ENCODE peak calls at places on chromosomes 5 and 9, in nine cellular contexts. One of them, this sample, is unnamed.

GRCh38 chr9:90442738-90443137 is 199.9 kb downstream of the DIRAS2 start:
- DNase-seq in Calu3: no peak
- DNase-seq in epithelial cell of esophagus: no peak
- DNase-seq in HuH-7.5: no peak
- DNase-seq in NAMALWA: no peak
- DNase-seq in non-pigmented ciliary epithelial cell: no peak
- DNase-seq in EL: no peak
- DNase-seq in AG09309: no peak
- DNase-seq in IMR-90: no peak
- DNase-seq in this sample: no peak

GRCh38 chr9:14769235-14769580 is 46.7 kb upstream of the CER1 start:
- DNase-seq in Calu3: peak; percentile 11
- DNase-seq in epithelial cell of esophagus: peak; percentile 65
- DNase-seq in HuH-7.5: no peak
- DNase-seq in NAMALWA: peak; percentile 64
- DNase-seq in non-pigmented ciliary epithelial cell: peak; percentile 2
- DNase-seq in EL: peak; percentile 6
- DNase-seq in AG09309: no peak
- DNase-seq in IMR-90: peak; percentile 5
- DNase-seq in this sample: no peak

GRCh38 chr9:33227741-33228140 is 12.2 kb upstream of the SPINK4 start:
- DNase-seq in Calu3: no peak
- DNase-seq in epithelial cell of esophagus: peak; percentile 56
- DNase-seq in HuH-7.5: no peak
- DNase-seq in NAMALWA: no peak
- DNase-seq in non-pigmented ciliary epithelial cell: no peak
- DNase-seq in EL: no peak
- DNase-seq in AG09309: no peak
- DNase-seq in IMR-90: no peak
- DNase-seq in this sample: no peak

GRCh38 chr5:99037668-99038067 is 108.9 kb upstream of the CHD1 start:
- DNase-seq in Calu3: peak; percentile 78
- DNase-seq in epithelial cell of esophagus: peak; percentile 45
- DNase-seq in HuH-7.5: no peak
- DNase-seq in NAMALWA: no peak
- DNase-seq in non-pigmented ciliary epithelial cell: no peak
- DNase-seq in EL: peak; percentile 9
- DNase-seq in AG09309: no peak
- DNase-seq in IMR-90: no peak
- DNase-seq in this sample: peak; percentile 45

GRCh38 chr5:91474201-91474600 is 91.1 kb upstream of the ARRDC3 start:
- DNase-seq in Calu3: no peak
- DNase-seq in epithelial cell of esophagus: no peak
- DNase-seq in HuH-7.5: no peak
- DNase-seq in NAMALWA: no peak
- DNase-seq in non-pigmented ciliary epithelial cell: no peak
- DNase-seq in EL: no peak
- DNase-seq in AG09309: no peak
- DNase-seq in IMR-90: no peak
- DNase-seq in this sample: no peak

GRCh38 chr9:122144836-122145235 is 14.7 kb downstream of the NDUFA8 start:
- DNase-seq in Calu3: no peak
- DNase-seq in epithelial cell of esophagus: peak; percentile 27
- DNase-seq in HuH-7.5: no peak
- DNase-seq in NAMALWA: peak; percentile 38
- DNase-seq in non-pigmented ciliary epithelial cell: no peak
- DNase-seq in EL: no peak
- DNase-seq in AG09309: no peak
- DNase-seq in IMR-90: no peak
- DNase-seq in this sample: peak; percentile 20

GRCh38 chr9:98971168-98971914 is 27.6 kb downstream of the COL15A1 start:
- DNase-seq in Calu3: peak; percentile 38
- DNase-seq in epithelial cell of esophagus: peak; percentile 44
- DNase-seq in HuH-7.5: no peak
- DNase-seq in NAMALWA: no peak
- DNase-seq in non-pigmented ciliary epithelial cell: no peak
- DNase-seq in EL: peak; percentile 83
- DNase-seq in AG09309: no peak
- DNase-seq in IMR-90: peak; percentile 91
- DNase-seq in this sample: peak; percentile 34

GRCh38 chr5:126433708-126434107 is 10.5 kb downstream of the GRAMD2B start:
- DNase-seq in Calu3: no peak
- DNase-seq in epithelial cell of esophagus: peak; percentile 58
- DNase-seq in HuH-7.5: no peak
- DNase-seq in NAMALWA: no peak
- DNase-seq in non-pigmented ciliary epithelial cell: no peak
- DNase-seq in EL: peak; percentile 55
- DNase-seq in AG09309: peak; percentile 55
- DNase-seq in IMR-90: peak; percentile 65
- DNase-seq in this sample: no peak

GRCh38 chr9:99445920-99446319 is 223.8 kb downstream of the SEC61B start:
- DNase-seq in Calu3: no peak
- DNase-seq in epithelial cell of esophagus: peak; percentile 65
- DNase-seq in HuH-7.5: no peak
- DNase-seq in NAMALWA: no peak
- DNase-seq in non-pigmented ciliary epithelial cell: no peak
- DNase-seq in EL: no peak
- DNase-seq in AG09309: no peak
- DNase-seq in IMR-90: no peak
- DNase-seq in this sample: no peak

GRCh38 chr9:82532504-82532903 is 530.4 kb downstream of the RASEF start:
- DNase-seq in Calu3: no peak
- DNase-seq in epithelial cell of esophagus: peak; percentile 27
- DNase-seq in HuH-7.5: no peak
- DNase-seq in NAMALWA: peak; percentile 18
- DNase-seq in non-pigmented ciliary epithelial cell: no peak
- DNase-seq in EL: peak; percentile 8
- DNase-seq in AG09309: no peak
- DNase-seq in IMR-90: peak; percentile 19
- DNase-seq in this sample: peak; percentile 13

GRCh38 chr5:180159756-180160155 is 49.3 kb downstream of the RASGEF1C start:
- DNase-seq in Calu3: no peak
- DNase-seq in epithelial cell of esophagus: no peak
- DNase-seq in HuH-7.5: no peak
- DNase-seq in NAMALWA: no peak
- DNase-seq in non-pigmented ciliary epithelial cell: no peak
- DNase-seq in EL: no peak
- DNase-seq in AG09309: no peak
- DNase-seq in IMR-90: peak; percentile 8
- DNase-seq in this sample: no peak

GRCh38 chr5:1975898-1976765 is 93.4 kb upstream of the IRX4 start:
- DNase-seq in Calu3: no peak
- DNase-seq in epithelial cell of esophagus: peak; percentile 51
- DNase-seq in HuH-7.5: no peak
- DNase-seq in NAMALWA: peak; percentile 55
- DNase-seq in non-pigmented ciliary epithelial cell: no peak
- DNase-seq in EL: no peak
- DNase-seq in AG09309: no peak
- DNase-seq in IMR-90: no peak
- DNase-seq in this sample: no peak

GRCh38 chr5:82023530-82024095 is 51.8 kb downstream of the ATG10 start:
- DNase-seq in Calu3: no peak
- DNase-seq in epithelial cell of esophagus: no peak
- DNase-seq in HuH-7.5: no peak
- DNase-seq in NAMALWA: no peak
- DNase-seq in non-pigmented ciliary epithelial cell: no peak
- DNase-seq in EL: no peak
- DNase-seq in AG09309: peak; percentile 14
- DNase-seq in IMR-90: peak; percentile 44
- DNase-seq in this sample: no peak

GRCh38 chr9:89550516-89550915 is 52.6 kb upstream of the SEMA4D start:
- DNase-seq in Calu3: no peak
- DNase-seq in epithelial cell of esophagus: no peak
- DNase-seq in HuH-7.5: no peak
- DNase-seq in NAMALWA: no peak
- DNase-seq in non-pigmented ciliary epithelial cell: no peak
- DNase-seq in EL: no peak
- DNase-seq in AG09309: no peak
- DNase-seq in IMR-90: no peak
- DNase-seq in this sample: no peak

GRCh38 chr9:137366445-137366810 is 56.5 kb downstream of the EXD3 start:
- DNase-seq in Calu3: no peak
- DNase-seq in epithelial cell of esophagus: no peak
- DNase-seq in HuH-7.5: no peak
- DNase-seq in NAMALWA: no peak
- DNase-seq in non-pigmented ciliary epithelial cell: no peak
- DNase-seq in EL: no peak
- DNase-seq in AG09309: no peak
- DNase-seq in IMR-90: no peak
- DNase-seq in this sample: no peak

GRCh38 chr9:15142903-15143534 is 164.0 kb downstream of the TTC39B start:
- DNase-seq in Calu3: no peak
- DNase-seq in epithelial cell of esophagus: peak; percentile 65
- DNase-seq in HuH-7.5: peak; percentile 23
- DNase-seq in NAMALWA: peak; percentile 57
- DNase-seq in non-pigmented ciliary epithelial cell: peak; percentile 40
- DNase-seq in EL: peak; percentile 45
- DNase-seq in AG09309: no peak
- DNase-seq in IMR-90: peak; percentile 70
- DNase-seq in this sample: peak; percentile 50

GRCh38 chr5:151123897-151124751 is 33.5 kb downstream of the ANXA6 start:
- DNase-seq in Calu3: peak; percentile 83
- DNase-seq in epithelial cell of esophagus: peak; percentile 32
- DNase-seq in HuH-7.5: no peak
- DNase-seq in NAMALWA: peak; percentile 96
- DNase-seq in non-pigmented ciliary epithelial cell: no peak
- DNase-seq in EL: peak; percentile 36
- DNase-seq in AG09309: no peak
- DNase-seq in IMR-90: peak; percentile 39
- DNase-seq in this sample: no peak

GRCh38 chr9:136044971-136045594 is 50.0 kb downstream of the NACC2 start:
- DNase-seq in Calu3: no peak
- DNase-seq in epithelial cell of esophagus: no peak
- DNase-seq in HuH-7.5: no peak
- DNase-seq in NAMALWA: no peak
- DNase-seq in non-pigmented ciliary epithelial cell: no peak
- DNase-seq in EL: no peak
- DNase-seq in AG09309: no peak
- DNase-seq in IMR-90: no peak
- DNase-seq in this sample: no peak

GRCh38 chr9:136088481-136088938 is 6.6 kb downstream of the NACC2 start:
- DNase-seq in Calu3: no peak
- DNase-seq in epithelial cell of esophagus: no peak
- DNase-seq in HuH-7.5: peak; percentile 19
- DNase-seq in NAMALWA: no peak
- DNase-seq in non-pigmented ciliary epithelial cell: no peak
- DNase-seq in EL: no peak
- DNase-seq in AG09309: no peak
- DNase-seq in IMR-90: no peak
- DNase-seq in this sample: no peak

GRCh38 chr9:36298566-36298965 is 40.3 kb upstream of the GNE start:
- DNase-seq in Calu3: no peak
- DNase-seq in epithelial cell of esophagus: no peak
- DNase-seq in HuH-7.5: no peak
- DNase-seq in NAMALWA: no peak
- DNase-seq in non-pigmented ciliary epithelial cell: peak; percentile 32
- DNase-seq in EL: peak; percentile 85
- DNase-seq in AG09309: peak; percentile 59
- DNase-seq in IMR-90: peak; percentile 25
- DNase-seq in this sample: no peak

GRCh38 chr5:133825631-133826289 is 142.7 kb downstream of the C5orf15 start:
- DNase-seq in Calu3: no peak
- DNase-seq in epithelial cell of esophagus: no peak
- DNase-seq in HuH-7.5: no peak
- DNase-seq in NAMALWA: no peak
- DNase-seq in non-pigmented ciliary epithelial cell: no peak
- DNase-seq in EL: no peak
- DNase-seq in AG09309: no peak
- DNase-seq in IMR-90: no peak
- DNase-seq in this sample: no peak

GRCh38 chr9:98964201-98964600 is 20.5 kb downstream of the COL15A1 start:
- DNase-seq in Calu3: no peak
- DNase-seq in epithelial cell of esophagus: no peak
- DNase-seq in HuH-7.5: no peak
- DNase-seq in NAMALWA: no peak
- DNase-seq in non-pigmented ciliary epithelial cell: no peak
- DNase-seq in EL: no peak
- DNase-seq in AG09309: no peak
- DNase-seq in IMR-90: peak; percentile 18
- DNase-seq in this sample: no peak

GRCh38 chr9:122370869-122371467 is at the start of gene PTGS1:
- DNase-seq in Calu3: peak; percentile 19
- DNase-seq in epithelial cell of esophagus: peak; percentile 53
- DNase-seq in HuH-7.5: no peak
- DNase-seq in NAMALWA: peak; percentile 40
- DNase-seq in non-pigmented ciliary epithelial cell: no peak
- DNase-seq in EL: peak; percentile 49
- DNase-seq in AG09309: no peak
- DNase-seq in IMR-90: peak; percentile 38
- DNase-seq in this sample: no peak

GRCh38 chr5:123561230-123561629 is 49.3 kb downstream of the CSNK1G3 start:
- DNase-seq in Calu3: no peak
- DNase-seq in epithelial cell of esophagus: no peak
- DNase-seq in HuH-7.5: no peak
- DNase-seq in NAMALWA: no peak
- DNase-seq in non-pigmented ciliary epithelial cell: no peak
- DNase-seq in EL: no peak
- DNase-seq in AG09309: no peak
- DNase-seq in IMR-90: no peak
- DNase-seq in this sample: no peak

GRCh38 chr9:90003046-90003355 is 398.2 kb downstream of the GADD45G start:
- DNase-seq in Calu3: no peak
- DNase-seq in epithelial cell of esophagus: no peak
- DNase-seq in HuH-7.5: no peak
- DNase-seq in NAMALWA: no peak
- DNase-seq in non-pigmented ciliary epithelial cell: no peak
- DNase-seq in EL: no peak
- DNase-seq in AG09309: no peak
- DNase-seq in IMR-90: no peak
- DNase-seq in this sample: no peak

GRCh38 chr5:131109540-131110255 is 55.4 kb downstream of the HINT1 start:
- DNase-seq in Calu3: peak; percentile 49
- DNase-seq in epithelial cell of esophagus: peak; percentile 48
- DNase-seq in HuH-7.5: peak; percentile 19
- DNase-seq in NAMALWA: peak; percentile 68
- DNase-seq in non-pigmented ciliary epithelial cell: peak; percentile 11
- DNase-seq in EL: peak; percentile 28
- DNase-seq in AG09309: peak; percentile 5
- DNase-seq in IMR-90: peak; percentile 33
- DNase-seq in this sample: peak; percentile 17